ENCODE peak calls at places on chromosomes 3 and 15, in five cellular contexts. One of them, this sample, is unnamed.

GRCh38 chr3:99410789-99411311 is 227.5 kb upstream of the COL8A1 start:
- DNase-seq in fibroblast of lung: peak; percentile 37
- DNase-seq in HepG2: no peak
- DNase-seq in lower lobe of right lung: no peak
- DNase-seq in heart right ventricle: no peak
- DNase-seq in this sample: no peak

GRCh38 chr15:65085990-65086679 is 9.6 kb downstream of the KBTBD13 start:
- DNase-seq in fibroblast of lung: no peak
- DNase-seq in HepG2: peak; percentile 72
- DNase-seq in lower lobe of right lung: peak; percentile 41
- DNase-seq in heart right ventricle: no peak
- DNase-seq in this sample: peak; percentile 67

GRCh38 chr3:129560269-129560787 is 17.4 kb downstream of the H1-8 start:
- DNase-seq in fibroblast of lung: peak; percentile 86
- DNase-seq in HepG2: no peak
- DNase-seq in lower lobe of right lung: no peak
- DNase-seq in heart right ventricle: peak; percentile 61
- DNase-seq in this sample: peak; percentile 86

GRCh38 chr3:137946341-137946973 is 63.5 kb upstream of the CLDN18 start:
- DNase-seq in fibroblast of lung: peak; percentile 72
- DNase-seq in HepG2: peak; percentile 62
- DNase-seq in lower lobe of right lung: peak; percentile 72
- DNase-seq in heart right ventricle: peak; percentile 25
- DNase-seq in this sample: peak; percentile 61

GRCh38 chr3:186536883-186537553 is 7.2 kb downstream of the CRYGS start:
- DNase-seq in fibroblast of lung: no peak
- DNase-seq in HepG2: no peak
- DNase-seq in lower lobe of right lung: no peak
- DNase-seq in heart right ventricle: no peak
- DNase-seq in this sample: peak; percentile 51

GRCh38 chr3:71581981-71582611 is 1.4 kb downstream of the FOXP1 start:
- DNase-seq in fibroblast of lung: no peak
- DNase-seq in HepG2: peak; percentile 58
- DNase-seq in lower lobe of right lung: peak; percentile 83
- DNase-seq in heart right ventricle: peak; percentile 69
- DNase-seq in this sample: peak; percentile 58

GRCh38 chr15:39720721-39721611 is 61.7 kb downstream of the FSIP1 start:
- DNase-seq in fibroblast of lung: peak; percentile 34
- DNase-seq in HepG2: no peak
- DNase-seq in lower lobe of right lung: no peak
- DNase-seq in heart right ventricle: no peak
- DNase-seq in this sample: no peak

GRCh38 chr15:48029656-48030055 is 91.1 kb upstream of the SLC24A5 start:
- DNase-seq in fibroblast of lung: no peak
- DNase-seq in HepG2: no peak
- DNase-seq in lower lobe of right lung: no peak
- DNase-seq in heart right ventricle: no peak
- DNase-seq in this sample: no peak

GRCh38 chr3:14346642-14347041 is 55.8 kb upstream of the SLC6A6 start:
- DNase-seq in fibroblast of lung: no peak
- DNase-seq in HepG2: no peak
- DNase-seq in lower lobe of right lung: no peak
- DNase-seq in heart right ventricle: no peak
- DNase-seq in this sample: no peak

GRCh38 chr3:63974451-63974850 is 48.8 kb downstream of the PSMD6 start:
- DNase-seq in fibroblast of lung: no peak
- DNase-seq in HepG2: no peak
- DNase-seq in lower lobe of right lung: no peak
- DNase-seq in heart right ventricle: no peak
- DNase-seq in this sample: no peak
- H3K4me1 ChIP-seq in fibroblast of lung: peaks cover 34% of the 10 kb centered on the region
- H3K4me1 ChIP-seq in HepG2: peaks cover 52% of the 10 kb centered on the region
- H3K4me1 ChIP-seq in lower lobe of right lung: peaks cover 100% of the 10 kb centered on the region
- H3K4me1 ChIP-seq in heart right ventricle: peaks cover 73% of the 10 kb centered on the region
- H3K4me1 ChIP-seq in this sample: peaks cover 10% of the 10 kb centered on the region

GRCh38 chr15:50353999-50354837 is 780 bp downstream of the GABPB1 start:
- DNase-seq in fibroblast of lung: peak; percentile 92
- DNase-seq in HepG2: peak; percentile 85
- DNase-seq in lower lobe of right lung: peak; percentile 74
- DNase-seq in heart right ventricle: peak; percentile 43
- DNase-seq in this sample: peak; percentile 47

GRCh38 chr15:50354838-50355611 is at the start of gene GABPB1:
- DNase-seq in fibroblast of lung: peak; percentile 98
- DNase-seq in HepG2: peak; percentile 87
- DNase-seq in lower lobe of right lung: peak; percentile 92
- DNase-seq in heart right ventricle: peak; percentile 86
- DNase-seq in this sample: peak; percentile 91

GRCh38 chr15:50355612-50355905 is 561 bp upstream of the GABPB1 start:
- DNase-seq in fibroblast of lung: no peak
- DNase-seq in HepG2: no peak
- DNase-seq in lower lobe of right lung: no peak
- DNase-seq in heart right ventricle: no peak
- DNase-seq in this sample: no peak

GRCh38 chr15:50355980-50356379 is 982 bp upstream of the GABPB1 start:
- DNase-seq in fibroblast of lung: peak; percentile 22
- DNase-seq in HepG2: no peak
- DNase-seq in lower lobe of right lung: no peak
- DNase-seq in heart right ventricle: no peak
- DNase-seq in this sample: no peak

DNA sequence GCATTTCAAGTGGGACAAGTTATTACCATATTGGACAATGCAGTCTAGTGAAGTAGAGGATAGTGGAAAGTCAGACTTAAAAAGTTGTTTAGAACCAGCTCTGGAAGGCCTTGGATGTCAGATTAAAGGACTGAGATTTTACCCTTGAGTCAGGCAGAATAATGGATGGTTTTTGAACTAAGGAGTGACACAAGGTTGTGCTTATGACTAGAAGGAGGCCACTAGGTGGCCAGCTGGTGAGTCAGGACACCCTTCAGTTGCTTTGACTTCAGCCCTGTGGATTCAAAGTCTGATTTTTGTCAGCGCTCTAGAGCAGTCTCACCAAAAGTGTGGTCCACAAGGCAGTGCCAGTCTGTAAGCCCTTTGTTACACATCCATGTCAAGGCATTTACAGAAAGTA is 3.8 kb upstream of the GABPB1 start:
- DNase-seq in fibroblast of lung: peak; percentile 30
- DNase-seq in HepG2: peak; percentile 57
- DNase-seq in lower lobe of right lung: no peak
- DNase-seq in heart right ventricle: no peak
- DNase-seq in this sample: peak; percentile 40
- TF ChIP-seq CTCF in fibroblast of lung: peak; percentile 32
- TF ChIP-seq CTCF in HepG2: peak; percentile 60
- TF ChIP-seq CTCF in lower lobe of right lung: peak; percentile 28
- TF ChIP-seq CTCF in heart right ventricle: no peak
- TF ChIP-seq CTCF in this sample: peak; percentile 63

GRCh38 chr15:95416576-95416975 is 913.9 kb upstream of the NR2F2 start:
- DNase-seq in fibroblast of lung: no peak
- DNase-seq in HepG2: no peak
- DNase-seq in lower lobe of right lung: no peak
- DNase-seq in heart right ventricle: no peak
- DNase-seq in this sample: no peak
- H3K4me3 ChIP-seq in fibroblast of lung: no peak overlapping the region
- H3K4me3 ChIP-seq in HepG2: no peak overlapping the region
- H3K4me3 ChIP-seq in lower lobe of right lung: no peak overlapping the region
- H3K4me3 ChIP-seq in heart right ventricle: no peak overlapping the region
- H3K4me3 ChIP-seq in this sample: no peak overlapping the region

GRCh38 chr15:98856540-98856907 is 151.1 kb downstream of the PGPEP1L start:
- DNase-seq in fibroblast of lung: peak; percentile 93
- DNase-seq in HepG2: no peak
- DNase-seq in lower lobe of right lung: no peak
- DNase-seq in heart right ventricle: no peak
- DNase-seq in this sample: no peak
- H3K4me1 ChIP-seq in fibroblast of lung: peaks cover 28% of the 10 kb centered on the region
- H3K4me1 ChIP-seq in HepG2: peaks cover 49% of the 10 kb centered on the region
- H3K4me1 ChIP-seq in lower lobe of right lung: peaks cover 52% of the 10 kb centered on the region
- H3K4me1 ChIP-seq in heart right ventricle: peaks cover 68% of the 10 kb centered on the region
- H3K4me1 ChIP-seq in this sample: peaks cover 50% of the 10 kb centered on the region

DNA sequence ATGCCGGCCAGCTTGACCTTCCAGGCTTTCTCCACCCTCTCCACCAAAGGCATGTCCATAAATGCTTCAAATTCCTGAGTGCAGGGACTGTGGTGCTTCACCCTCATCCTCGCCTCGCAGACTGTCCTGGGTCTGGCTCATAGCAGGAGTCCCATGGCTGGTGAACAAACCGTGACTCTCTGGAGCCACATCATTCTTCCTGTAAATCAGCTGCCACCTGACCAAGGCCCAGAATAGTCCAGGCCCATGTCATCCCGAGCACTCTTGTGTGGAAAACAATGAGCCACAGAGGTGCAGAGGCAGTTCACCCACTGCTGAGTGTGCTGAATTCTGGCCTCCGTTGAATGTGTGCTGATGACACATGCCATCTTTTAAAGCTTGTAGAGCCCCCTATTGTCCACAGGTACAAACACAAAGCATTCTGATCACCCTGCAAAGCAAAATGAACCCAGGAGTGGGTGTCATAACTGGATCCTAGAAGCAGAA is 68.6 kb downstream of the ABHD5 start:
- DNase-seq in fibroblast of lung: peak; percentile 54
- DNase-seq in HepG2: peak; percentile 56
- DNase-seq in lower lobe of right lung: no peak
- DNase-seq in heart right ventricle: peak; percentile 22
- DNase-seq in this sample: no peak
- TF ChIP-seq CTCF in fibroblast of lung: peak; percentile 30
- TF ChIP-seq CTCF in HepG2: peak; percentile 72
- TF ChIP-seq CTCF in lower lobe of right lung: no peak
- TF ChIP-seq CTCF in heart right ventricle: no peak
- TF ChIP-seq CTCF in this sample: peak; percentile 1

GRCh38 chr15:71780349-71780976 is 29.9 kb upstream of the NR2E3 start:
- DNase-seq in fibroblast of lung: peak; percentile 84
- DNase-seq in HepG2: peak; percentile 45
- DNase-seq in lower lobe of right lung: no peak
- DNase-seq in heart right ventricle: no peak
- DNase-seq in this sample: peak; percentile 63
- H3K4me3 ChIP-seq in fibroblast of lung: peak overlapping the region; percentile 24
- H3K4me3 ChIP-seq in HepG2: no peak overlapping the region
- H3K4me3 ChIP-seq in lower lobe of right lung: no peak overlapping the region
- H3K4me3 ChIP-seq in heart right ventricle: no peak overlapping the region
- H3K4me3 ChIP-seq in this sample: no peak overlapping the region

This sample was measured in BE2C.